ENCODE peak calls at places on chromosome 5, in five cellular contexts. S, K, V, Z and A are unnamed samples.

GRCh38 chr5:136058031-136058971 is 29.5 kb downstream of the TGFBI start:
- DNase-seq in S (peak), K (no peak), V (peak), Z (no peak), A (no peak)

GRCh38 chr5:68134033-68134668 is 81.4 kb upstream of the PIK3R1 start:
- DNase-seq in S (no peak), K (no peak), V (no peak), Z (no peak), A (no peak)

GRCh38 chr5:95283761-95284511 is 958 bp downstream of the MCTP1 start:
- DNase-seq in S (no peak), K (no peak), V (peak), Z (no peak), A (no peak)

GRCh38 chr5:107805819-107806218 is 135.1 kb upstream of the EFNA5 start:
- DNase-seq in S (no peak), K (no peak), V (no peak), Z (no peak), A (no peak)

GRCh38 chr5:74294231-74294705 is 346.3 kb downstream of the ENC1 start:
- DNase-seq in S (no peak), K (no peak), V (no peak), Z (no peak), A (peak)

GRCh38 chr5:52684056-52684455 is 103.7 kb upstream of the ITGA1 start:
- DNase-seq in S (no peak), K (no peak), V (peak), Z (no peak), A (no peak)

GRCh38 chr5:64690417-64691151 is at the start of gene SHISAL2B:
- DNase-seq in S (no peak), K (no peak), V (no peak), Z (no peak), A (no peak)

GRCh38 chr5:139847790-139848507 is 52.3 kb downstream of the PSD2 start:
- DNase-seq in S (no peak), K (no peak), V (no peak), Z (peak), A (peak)

GRCh38 chr5:148796931-148797330 is 29.5 kb upstream of the ADRB2 start:
- DNase-seq in S (no peak), K (no peak), V (no peak), Z (no peak), A (no peak)

GRCh38 chr5:96968074-96968473 is 32.2 kb downstream of the LNPEP start:
- DNase-seq in S (peak), K (no peak), V (peak), Z (no peak), A (no peak)